ENCODE peak calls at places on chromosomes 13 and 19, in eight cellular contexts. One of them, this sample, is unnamed.

GRCh38 chr13:109974354-109974753 is 188.0 kb upstream of the IRS2 start:
- DNase-seq in breast epithelium: no peak
- DNase-seq in psoas muscle: no peak
- DNase-seq in NCI-H146: no peak
- DNase-seq in mesothelial cell of epicardium: no peak
- DNase-seq in left ventricle myocardium inferior: no peak
- DNase-seq in effector CD8-positive, alpha-beta T cell: no peak
- DNase-seq in WTC11: no peak
- DNase-seq in this sample: no peak

GRCh38 chr19:8131517-8131916 is 17.9 kb downstream of the FBN3 start:
- DNase-seq in breast epithelium: no peak
- DNase-seq in psoas muscle: no peak
- DNase-seq in NCI-H146: no peak
- DNase-seq in mesothelial cell of epicardium: no peak
- DNase-seq in left ventricle myocardium inferior: no peak
- DNase-seq in effector CD8-positive, alpha-beta T cell: no peak
- DNase-seq in WTC11: no peak
- DNase-seq in this sample: peak

GRCh38 chr13:98825659-98826058 is 73.2 kb upstream of the SLC15A1 start:
- DNase-seq in breast epithelium: no peak
- DNase-seq in psoas muscle: no peak
- DNase-seq in NCI-H146: no peak
- DNase-seq in mesothelial cell of epicardium: no peak
- DNase-seq in left ventricle myocardium inferior: no peak
- DNase-seq in effector CD8-positive, alpha-beta T cell: no peak
- DNase-seq in WTC11: peak
- DNase-seq in this sample: no peak

GRCh38 chr19:45640849-45641273 is 1.7 kb upstream of the EML2 start:
- DNase-seq in breast epithelium: no peak
- DNase-seq in psoas muscle: no peak
- DNase-seq in NCI-H146: peak
- DNase-seq in mesothelial cell of epicardium: no peak
- DNase-seq in left ventricle myocardium inferior: no peak
- DNase-seq in effector CD8-positive, alpha-beta T cell: peak
- DNase-seq in WTC11: peak
- DNase-seq in this sample: no peak

GRCh38 chr19:33740811-33741396 is 55.8 kb upstream of the KCTD15 start:
- DNase-seq in breast epithelium: no peak
- DNase-seq in psoas muscle: no peak
- DNase-seq in NCI-H146: no peak
- DNase-seq in mesothelial cell of epicardium: peak
- DNase-seq in left ventricle myocardium inferior: no peak
- DNase-seq in effector CD8-positive, alpha-beta T cell: no peak
- DNase-seq in WTC11: peak
- DNase-seq in this sample: no peak

GRCh38 chr19:30556230-30556711 is 184.1 kb downstream of the ZNF536 start:
- DNase-seq in breast epithelium: no peak
- DNase-seq in psoas muscle: no peak
- DNase-seq in NCI-H146: no peak
- DNase-seq in mesothelial cell of epicardium: no peak
- DNase-seq in left ventricle myocardium inferior: no peak
- DNase-seq in effector CD8-positive, alpha-beta T cell: no peak
- DNase-seq in WTC11: peak
- DNase-seq in this sample: no peak

GRCh38 chr19:42198676-42199439 is 18.6 kb downstream of the DEDD2 start:
- DNase-seq in breast epithelium: no peak
- DNase-seq in psoas muscle: no peak
- DNase-seq in NCI-H146: no peak
- DNase-seq in mesothelial cell of epicardium: no peak
- DNase-seq in left ventricle myocardium inferior: no peak
- DNase-seq in effector CD8-positive, alpha-beta T cell: peak
- DNase-seq in WTC11: no peak
- DNase-seq in this sample: no peak

GRCh38 chr19:55554749-55555152 is 9.4 kb upstream of the SBK3 start:
- DNase-seq in breast epithelium: no peak
- DNase-seq in psoas muscle: no peak
- DNase-seq in NCI-H146: peak
- DNase-seq in mesothelial cell of epicardium: no peak
- DNase-seq in left ventricle myocardium inferior: no peak
- DNase-seq in effector CD8-positive, alpha-beta T cell: no peak
- DNase-seq in WTC11: no peak
- DNase-seq in this sample: no peak

GRCh38 chr13:36998624-36999041 is 507 bp downstream of the ALG5 start:
- DNase-seq in breast epithelium: no peak
- DNase-seq in psoas muscle: peak
- DNase-seq in NCI-H146: peak
- DNase-seq in mesothelial cell of epicardium: no peak
- DNase-seq in left ventricle myocardium inferior: peak
- DNase-seq in effector CD8-positive, alpha-beta T cell: no peak
- DNase-seq in WTC11: peak
- DNase-seq in this sample: no peak

GRCh38 chr13:27920677-27921420 is 1.0 kb downstream of the PDX1 start:
- DNase-seq in breast epithelium: no peak
- DNase-seq in psoas muscle: no peak
- DNase-seq in NCI-H146: no peak
- DNase-seq in mesothelial cell of epicardium: no peak
- DNase-seq in left ventricle myocardium inferior: no peak
- DNase-seq in effector CD8-positive, alpha-beta T cell: no peak
- DNase-seq in WTC11: peak
- DNase-seq in this sample: no peak

GRCh38 chr13:75797256-75797655 is 161.1 kb downstream of the LMO7 start:
- DNase-seq in breast epithelium: no peak
- DNase-seq in psoas muscle: no peak
- DNase-seq in NCI-H146: no peak
- DNase-seq in mesothelial cell of epicardium: no peak
- DNase-seq in left ventricle myocardium inferior: no peak
- DNase-seq in effector CD8-positive, alpha-beta T cell: no peak
- DNase-seq in WTC11: no peak
- DNase-seq in this sample: no peak

GRCh38 chr19:13966684-13967128 is 14.4 kb downstream of the DCAF15 start:
- DNase-seq in breast epithelium: no peak
- DNase-seq in psoas muscle: no peak
- DNase-seq in NCI-H146: no peak
- DNase-seq in mesothelial cell of epicardium: no peak
- DNase-seq in left ventricle myocardium inferior: no peak
- DNase-seq in effector CD8-positive, alpha-beta T cell: no peak
- DNase-seq in WTC11: no peak
- DNase-seq in this sample: no peak

This sample was measured in sigmoid colon.